ENCODE peak calls at places on chromosome 12, in four cellular contexts. N is GM10248, A is A549, H is GDM1. W is an unnamed sample.

GRCh38 chr12:10033783-10034381 is 3.4 kb downstream of the CLEC9A start:
- DNase-seq in N (no peak), H (no peak), A (no peak), W (no peak)

GRCh38 chr12:51357374-51358047 is 11.0 kb upstream of the CELA1 start:
- DNase-seq in N (no peak), H (no peak), A (no peak), W (no peak)

GRCh38 chr12:124411291-124411878 is 116.5 kb downstream of the RFLNA start:
- DNase-seq in H (no peak), N (no peak), A (peak), W (no peak)

GRCh38 chr12:77299910-77300772 is 234.8 kb upstream of the E2F7 start:
- DNase-seq in A (peak), N (no peak), H (no peak), W (no peak)

GRCh38 chr12:120466560-120467315 is 2.8 kb downstream of the SRSF9 start:
- DNase-seq in H (no peak), A (peak), N (no peak), W (peak)

GRCh38 chr12:22304341-22304740 is 30.2 kb downstream of the ST8SIA1 start:
- DNase-seq in H (no peak), N (no peak), A (no peak), W (no peak)

GRCh38 chr12:108270035-108270840 is 68.9 kb downstream of the CMKLR1 start:
- DNase-seq in A (no peak), H (no peak), N (no peak), W (no peak)

GRCh38 chr12:65509953-65510352 is 231.5 kb downstream of the MSRB3 start:
- DNase-seq in A (no peak), N (no peak), H (no peak), W (no peak)

GRCh38 chr12:54138219-54138618 is 50.6 kb downstream of the SMUG1 start:
- DNase-seq in H (no peak), N (no peak), A (peak), W (no peak)

GRCh38 chr12:117347588-117347987 is 13.8 kb downstream of the NOS1 start:
- DNase-seq in A (no peak), N (no peak), H (no peak), W (no peak)

GRCh38 chr12:26539131-26539530 is 293.9 kb downstream of the ITPR2 start:
- DNase-seq in N (no peak), H (no peak), A (no peak), W (no peak)

GRCh38 chr12:51863921-51864700 is 15.6 kb upstream of the FIGNL2 start:
- DNase-seq in N (peak), H (no peak), A (no peak), W (no peak)

GRCh38 chr12:124828264-124829007 is 35.2 kb downstream of the SCARB1 start:
- DNase-seq in H (no peak), A (peak), N (no peak), W (no peak)

GRCh38 chr12:15244341-15244740 is 23.1 kb upstream of the RERG start:
- DNase-seq in H (no peak), A (no peak), N (no peak), W (no peak)

GRCh38 chr12:175250-175649 is 38.7 kb downstream of the SLC6A12 start:
- DNase-seq in N (no peak), A (no peak), H (no peak), W (no peak)

GRCh38 chr12:10771132-10771733 is 31.2 kb downstream of the TAS2R7 start:
- DNase-seq in N (no peak), A (peak), H (no peak), W (peak)

GRCh38 chr12:12441051-12441807 is 84.4 kb downstream of the BORCS5 start:
- DNase-seq in N (no peak), H (no peak), A (no peak), W (no peak)

GRCh38 chr12:14952295-14952995 is 9.0 kb downstream of the ARHGDIB start:
- DNase-seq in H (no peak), A (peak), N (peak), W (no peak)

GRCh38 chr12:19873146-19873545 is 433.9 kb downstream of the AEBP2 start:
- DNase-seq in N (no peak), H (no peak), A (no peak), W (no peak)

GRCh38 chr12:49503674-49504180 is 35.1 kb upstream of the KCNH3 start:
- DNase-seq in N (no peak), A (peak), H (no peak), W (no peak)

GRCh38 chr12:6899837-6900519 is 4.6 kb upstream of the LRRC23 start:
- DNase-seq in N (no peak), A (peak), H (peak), W (no peak)

W was measured in HAP-1.